ENCODE peak calls at places on chromosomes 1 and 21, in five cellular contexts. One of them, this sample, is unnamed.

GRCh38 chr1:89996415-89997110 is 1.7 kb downstream of the ZNF326 start:
- DNase-seq in cardiac muscle cell: no peak
- DNase-seq in prostate gland: no peak
- DNase-seq in Peyer's patch: peak; percentile 57
- DNase-seq in OCI-LY7: no peak
- DNase-seq in this sample: no peak

GRCh38 chr1:11740258-11741192 is 4.6 kb downstream of the AGTRAP start:
- DNase-seq in cardiac muscle cell: no peak
- DNase-seq in prostate gland: no peak
- DNase-seq in Peyer's patch: no peak
- DNase-seq in OCI-LY7: no peak
- DNase-seq in this sample: no peak

GRCh38 chr1:40078512-40079333 is 18.3 kb downstream of the PPT1 start:
- DNase-seq in cardiac muscle cell: peak; percentile 73
- DNase-seq in prostate gland: peak; percentile 23
- DNase-seq in Peyer's patch: peak; percentile 69
- DNase-seq in OCI-LY7: peak; percentile 70
- DNase-seq in this sample: no peak

GRCh38 chr21:16279658-16280581 is 550.1 kb downstream of the USP25 start:
- DNase-seq in cardiac muscle cell: peak; percentile 49
- DNase-seq in prostate gland: peak; percentile 37
- DNase-seq in Peyer's patch: no peak
- DNase-seq in OCI-LY7: no peak
- DNase-seq in this sample: no peak

GRCh38 chr1:48028218-48028804 is 31.1 kb upstream of the TRABD2B start:
- DNase-seq in cardiac muscle cell: no peak
- DNase-seq in prostate gland: no peak
- DNase-seq in Peyer's patch: no peak
- DNase-seq in OCI-LY7: no peak
- DNase-seq in this sample: no peak

GRCh38 chr1:220326578-220326977 is 54.3 kb upstream of the RAB3GAP2 start:
- DNase-seq in cardiac muscle cell: no peak
- DNase-seq in prostate gland: no peak
- DNase-seq in Peyer's patch: no peak
- DNase-seq in OCI-LY7: no peak
- DNase-seq in this sample: no peak

GRCh38 chr1:94599090-94599813 is 57.7 kb upstream of the F3 start:
- DNase-seq in cardiac muscle cell: peak; percentile 39
- DNase-seq in prostate gland: peak; percentile 29
- DNase-seq in Peyer's patch: no peak
- DNase-seq in OCI-LY7: no peak
- DNase-seq in this sample: peak; percentile 71

GRCh38 chr1:201364808-201365105 is 12.7 kb downstream of the TNNT2 start:
- DNase-seq in cardiac muscle cell: no peak
- DNase-seq in prostate gland: no peak
- DNase-seq in Peyer's patch: no peak
- DNase-seq in OCI-LY7: no peak
- DNase-seq in this sample: peak; percentile 40

GRCh38 chr1:161081519-161081918 is 7.8 kb downstream of the NECTIN4 start:
- DNase-seq in cardiac muscle cell: no peak
- DNase-seq in prostate gland: no peak
- DNase-seq in Peyer's patch: no peak
- DNase-seq in OCI-LY7: no peak
- DNase-seq in this sample: no peak

GRCh38 chr1:210597555-210598134 is 268.9 kb downstream of the HHAT start:
- DNase-seq in cardiac muscle cell: no peak
- DNase-seq in prostate gland: no peak
- DNase-seq in Peyer's patch: no peak
- DNase-seq in OCI-LY7: no peak
- DNase-seq in this sample: no peak

GRCh38 chr1:59484090-59484489 is 187.2 kb downstream of the FGGY start:
- DNase-seq in cardiac muscle cell: no peak
- DNase-seq in prostate gland: no peak
- DNase-seq in Peyer's patch: no peak
- DNase-seq in OCI-LY7: no peak
- DNase-seq in this sample: no peak

GRCh38 chr1:27601771-27602509 is 2.0 kb downstream of the AHDC1 start:
- DNase-seq in cardiac muscle cell: peak; percentile 35
- DNase-seq in prostate gland: peak; percentile 31
- DNase-seq in Peyer's patch: no peak
- DNase-seq in OCI-LY7: no peak
- DNase-seq in this sample: no peak

GRCh38 chr21:29155118-29155932 is 24.9 kb downstream of the MAP3K7CL start:
- DNase-seq in cardiac muscle cell: peak; percentile 29
- DNase-seq in prostate gland: peak; percentile 68
- DNase-seq in Peyer's patch: no peak
- DNase-seq in OCI-LY7: no peak
- DNase-seq in this sample: peak; percentile 71

GRCh38 chr1:193077991-193078390 is 18.6 kb downstream of the RO60 start:
- DNase-seq in cardiac muscle cell: no peak
- DNase-seq in prostate gland: no peak
- DNase-seq in Peyer's patch: no peak
- DNase-seq in OCI-LY7: no peak
- DNase-seq in this sample: no peak

GRCh38 chr1:92538413-92539061 is 51.8 kb upstream of the GFI1 start:
- DNase-seq in cardiac muscle cell: no peak
- DNase-seq in prostate gland: no peak
- DNase-seq in Peyer's patch: no peak
- DNase-seq in OCI-LY7: no peak
- DNase-seq in this sample: no peak

GRCh38 chr1:209900734-209901133 is 37.3 kb upstream of the SYT14 start:
- DNase-seq in cardiac muscle cell: no peak
- DNase-seq in prostate gland: no peak
- DNase-seq in Peyer's patch: no peak
- DNase-seq in OCI-LY7: no peak
- DNase-seq in this sample: no peak

GRCh38 chr1:7403265-7404045 is 367.6 kb upstream of the VAMP3 start:
- DNase-seq in cardiac muscle cell: no peak
- DNase-seq in prostate gland: peak; percentile 2
- DNase-seq in Peyer's patch: no peak
- DNase-seq in OCI-LY7: no peak
- DNase-seq in this sample: no peak

GRCh38 chr1:169271094-169271493 is 96.5 kb downstream of the NME7 start:
- DNase-seq in cardiac muscle cell: no peak
- DNase-seq in prostate gland: no peak
- DNase-seq in Peyer's patch: no peak
- DNase-seq in OCI-LY7: peak; percentile 6
- DNase-seq in this sample: no peak

GRCh38 chr1:91622586-91622985 is 121.9 kb downstream of the CDC7 start:
- DNase-seq in cardiac muscle cell: no peak
- DNase-seq in prostate gland: peak; percentile 40
- DNase-seq in Peyer's patch: peak; percentile 56
- DNase-seq in OCI-LY7: no peak
- DNase-seq in this sample: no peak

GRCh38 chr1:109937738-109938137 is 27.1 kb downstream of the CSF1 start:
- DNase-seq in cardiac muscle cell: no peak
- DNase-seq in prostate gland: no peak
- DNase-seq in Peyer's patch: no peak
- DNase-seq in OCI-LY7: no peak
- DNase-seq in this sample: no peak

GRCh38 chr21:38477241-38477640 is 21.0 kb downstream of the ERG start:
- DNase-seq in cardiac muscle cell: no peak
- DNase-seq in prostate gland: no peak
- DNase-seq in Peyer's patch: no peak
- DNase-seq in OCI-LY7: no peak
- DNase-seq in this sample: no peak

GRCh38 chr1:202569393-202570322 is 140.6 kb downstream of the SYT2 start:
- DNase-seq in cardiac muscle cell: no peak
- DNase-seq in prostate gland: no peak
- DNase-seq in Peyer's patch: no peak
- DNase-seq in OCI-LY7: no peak
- DNase-seq in this sample: no peak

GRCh38 chr1:87135313-87135712 is 193.4 kb upstream of the LMO4 start:
- DNase-seq in cardiac muscle cell: no peak
- DNase-seq in prostate gland: no peak
- DNase-seq in Peyer's patch: no peak
- DNase-seq in OCI-LY7: no peak
- DNase-seq in this sample: no peak

GRCh38 chr1:169618367-169618766 is 11.6 kb downstream of the SELP start:
- DNase-seq in cardiac muscle cell: no peak
- DNase-seq in prostate gland: no peak
- DNase-seq in Peyer's patch: no peak
- DNase-seq in OCI-LY7: no peak
- DNase-seq in this sample: no peak

GRCh38 chr1:227268943-227269342 is 49.3 kb downstream of the CDC42BPA start:
- DNase-seq in cardiac muscle cell: no peak
- DNase-seq in prostate gland: no peak
- DNase-seq in Peyer's patch: no peak
- DNase-seq in OCI-LY7: no peak
- DNase-seq in this sample: no peak

GRCh38 chr1:33634806-33635205 is 162.4 kb downstream of the ZSCAN20 start:
- DNase-seq in cardiac muscle cell: peak; percentile 62
- DNase-seq in prostate gland: no peak
- DNase-seq in Peyer's patch: peak; percentile 53
- DNase-seq in OCI-LY7: peak; percentile 26
- DNase-seq in this sample: no peak

GRCh38 chr1:26787706-26788514 is at the start of gene PIGV:
- DNase-seq in cardiac muscle cell: peak; percentile 92
- DNase-seq in prostate gland: peak; percentile 79
- DNase-seq in Peyer's patch: peak; percentile 94
- DNase-seq in OCI-LY7: peak; percentile 90
- DNase-seq in this sample: peak; percentile 95

GRCh38 chr1:7341145-7341900 is 429.8 kb upstream of the VAMP3 start:
- DNase-seq in cardiac muscle cell: no peak
- DNase-seq in prostate gland: no peak
- DNase-seq in Peyer's patch: peak; percentile 55
- DNase-seq in OCI-LY7: no peak
- DNase-seq in this sample: no peak

GRCh38 chr1:5993553-5994510 is 1.6 kb upstream of the NPHP4 start:
- DNase-seq in cardiac muscle cell: no peak
- DNase-seq in prostate gland: no peak
- DNase-seq in Peyer's patch: no peak
- DNase-seq in OCI-LY7: peak; percentile 37
- DNase-seq in this sample: peak; percentile 63

GRCh38 chr21:29343517-29343916 is 44.8 kb downstream of the BACH1 start:
- DNase-seq in cardiac muscle cell: no peak
- DNase-seq in prostate gland: no peak
- DNase-seq in Peyer's patch: no peak
- DNase-seq in OCI-LY7: no peak
- DNase-seq in this sample: no peak

GRCh38 chr1:168513656-168514404 is 30.0 kb downstream of the XCL2 start:
- DNase-seq in cardiac muscle cell: no peak
- DNase-seq in prostate gland: no peak
- DNase-seq in Peyer's patch: no peak
- DNase-seq in OCI-LY7: no peak
- DNase-seq in this sample: no peak

GRCh38 chr21:42219606-42220137 is 732 bp downstream of the ABCG1 start:
- DNase-seq in cardiac muscle cell: peak; percentile 30
- DNase-seq in prostate gland: no peak
- DNase-seq in Peyer's patch: peak; percentile 64
- DNase-seq in OCI-LY7: peak; percentile 49
- DNase-seq in this sample: peak; percentile 78

GRCh38 chr1:230976825-230977747 is 1.6 kb downstream of the TTC13 start:
- DNase-seq in cardiac muscle cell: no peak
- DNase-seq in prostate gland: no peak
- DNase-seq in Peyer's patch: peak; percentile 59
- DNase-seq in OCI-LY7: peak; percentile 66
- DNase-seq in this sample: no peak

GRCh38 chr1:33228935-33229487 is 27.3 kb upstream of the ZNF362 start:
- DNase-seq in cardiac muscle cell: no peak
- DNase-seq in prostate gland: no peak
- DNase-seq in Peyer's patch: no peak
- DNase-seq in OCI-LY7: no peak
- DNase-seq in this sample: no peak

GRCh38 chr21:31877558-31877957 is 4.7 kb downstream of the HUNK start:
- DNase-seq in cardiac muscle cell: no peak
- DNase-seq in prostate gland: no peak
- DNase-seq in Peyer's patch: no peak
- DNase-seq in OCI-LY7: no peak
- DNase-seq in this sample: no peak

DNA sequence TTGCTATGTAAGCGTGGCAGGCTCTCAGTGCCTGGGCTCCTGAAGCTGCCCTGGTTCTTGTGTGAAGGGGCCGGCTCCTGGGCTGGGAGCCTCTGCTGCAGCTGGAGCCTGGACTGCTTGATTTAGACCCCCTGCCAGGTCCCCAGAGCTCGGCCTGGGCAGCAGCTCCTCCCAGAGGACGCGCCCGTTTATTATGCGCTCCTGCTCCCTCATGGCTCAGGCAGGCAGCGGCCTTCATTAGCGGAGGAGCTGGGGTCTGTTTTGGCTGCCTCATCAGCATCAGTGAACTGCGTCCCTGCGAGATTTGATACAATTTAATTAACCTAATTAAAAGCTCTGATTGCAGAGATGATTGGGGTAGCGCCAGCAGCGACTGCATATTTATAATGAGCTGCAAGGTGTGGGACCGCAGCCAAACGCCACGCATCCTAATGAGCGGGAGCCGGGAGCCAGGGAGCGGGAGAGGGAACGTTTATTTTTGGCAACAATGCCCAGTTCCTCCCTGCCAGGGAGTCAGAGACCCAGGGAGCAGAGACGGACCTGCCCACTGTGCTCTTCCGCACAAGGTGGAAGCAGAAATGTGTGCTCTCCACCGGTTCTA is 16.6 kb downstream of the UTP11 start:
- DNase-seq in cardiac muscle cell: peak; percentile 68
- DNase-seq in prostate gland: no peak
- DNase-seq in Peyer's patch: no peak
- DNase-seq in OCI-LY7: no peak
- DNase-seq in this sample: no peak
- TF ChIP-seq CTCF in cardiac muscle cell: peak; percentile 6
- TF ChIP-seq CTCF in prostate gland: no peak
- TF ChIP-seq CTCF in Peyer's patch: no peak
- TF ChIP-seq CTCF in OCI-LY7: no peak
- TF ChIP-seq CTCF in this sample: no peak

GRCh38 chr1:52748119-52748518 is 21.9 kb downstream of the ZYG11B start:
- DNase-seq in cardiac muscle cell: no peak
- DNase-seq in prostate gland: no peak
- DNase-seq in Peyer's patch: no peak
- DNase-seq in OCI-LY7: peak; percentile 16
- DNase-seq in this sample: no peak
- TF ChIP-seq CTCF in cardiac muscle cell: no peak
- TF ChIP-seq CTCF in prostate gland: no peak
- TF ChIP-seq CTCF in Peyer's patch: peak; percentile 47
- TF ChIP-seq CTCF in OCI-LY7: peak; percentile 74
- TF ChIP-seq CTCF in this sample: peak; percentile 32

GRCh38 chr1:180501865-180502360 is 464 bp downstream of the ACBD6 start:
- DNase-seq in cardiac muscle cell: no peak
- DNase-seq in prostate gland: peak; percentile 63
- DNase-seq in Peyer's patch: no peak
- DNase-seq in OCI-LY7: peak; percentile 63
- DNase-seq in this sample: no peak
- TF ChIP-seq CTCF in cardiac muscle cell: no peak
- TF ChIP-seq CTCF in prostate gland: peak; percentile 27
- TF ChIP-seq CTCF in Peyer's patch: no peak
- TF ChIP-seq CTCF in OCI-LY7: no peak
- TF ChIP-seq CTCF in this sample: no peak

GRCh38 chr1:228463559-228464455 is 23.4 kb upstream of the RNF187 start:
- DNase-seq in cardiac muscle cell: no peak
- DNase-seq in prostate gland: no peak
- DNase-seq in Peyer's patch: peak; percentile 79
- DNase-seq in OCI-LY7: peak; percentile 95
- DNase-seq in this sample: no peak
- TF ChIP-seq CTCF in cardiac muscle cell: peak; percentile 15
- TF ChIP-seq CTCF in prostate gland: no peak
- TF ChIP-seq CTCF in Peyer's patch: no peak
- TF ChIP-seq CTCF in OCI-LY7: peak; percentile 53
- TF ChIP-seq CTCF in this sample: no peak